ENCODE peak calls at places on chromosomes 11 and 22, in eight cellular contexts. Q is left ventricle myocardium inferior; B is HAP-1; F is pancreas; W is CD4-positive, CD25-positive, alpha-beta regulatory T cell; V is IMR-90; T is endothelial cell of umbilical vein; A is heart left ventricle. Y is an unnamed sample.

GRCh38 chr22:21760640-21761039 is 25.0 kb upstream of the YPEL1 start:
- DNase-seq in Q (no peak), B (no peak), F (no peak), W (no peak), V (peak; percentile 98), T (no peak), A (no peak), Y (no peak)

GRCh38 chr22:22745225-22746060 is 101.0 kb downstream of the GGTLC2 start:
- DNase-seq in Q (no peak), B (no peak), F (peak; percentile 49), W (peak; percentile 50), V (peak; percentile 19), T (no peak), A (no peak), Y (no peak)

GRCh38 chr22:39818050-39818449 is 75.5 kb downstream of the ENTHD1 start:
- DNase-seq in Q (no peak), B (no peak), F (no peak), W (no peak), V (peak; percentile 50), T (no peak), A (no peak), Y (no peak)

GRCh38 chr11:95571861-95572260 is 217.7 kb downstream of the FAM76B start:
- DNase-seq in Q (no peak), B (no peak), F (no peak), W (no peak), V (no peak), T (no peak), A (no peak), Y (no peak)

GRCh38 chr22:29095459-29095858 is 22.6 kb downstream of the KREMEN1 start:
- DNase-seq in Q (no peak), B (no peak), F (no peak), W (no peak), V (no peak), T (no peak), A (no peak), Y (no peak)

GRCh38 chr11:47358731-47359051 is 6.2 kb upstream of the MYBPC3 start:
- DNase-seq in Q (no peak), B (no peak), F (no peak), W (no peak), V (no peak), T (no peak), A (no peak), Y (no peak)

GRCh38 chr22:28014141-28015055 is 95.3 kb upstream of the PITPNB start:
- DNase-seq in Q (peak; percentile 7), B (no peak), F (no peak), W (no peak), V (no peak), T (no peak), A (peak; percentile 58), Y (no peak)

GRCh38 chr11:99241059-99241458 is 220.3 kb downstream of the CNTN5 start:
- DNase-seq in Q (no peak), B (no peak), F (no peak), W (no peak), V (no peak), T (no peak), A (no peak), Y (no peak)

GRCh38 chr11:38173671-38174070 is 1575.6 kb upstream of the RAG2 start:
- DNase-seq in Q (no peak), B (no peak), F (no peak), W (no peak), V (no peak), T (no peak), A (no peak), Y (no peak)

GRCh38 chr22:45064313-45065268 is 54.8 kb upstream of the PHF21B start:
- DNase-seq in Q (no peak), B (no peak), F (no peak), W (peak; percentile 5), V (peak; percentile 87), T (no peak), A (no peak), Y (no peak)

GRCh38 chr11:944711-945470 is 19.2 kb downstream of the AP2A2 start:
- DNase-seq in Q (no peak), B (peak; percentile 83), F (no peak), W (no peak), V (peak; percentile 45), T (no peak), A (peak; percentile 27), Y (no peak)

GRCh38 chr11:13868710-13869403 is 93.7 kb upstream of the SPON1 start:
- DNase-seq in Q (no peak), B (no peak), F (no peak), W (peak; percentile 83), V (no peak), T (no peak), A (no peak), Y (no peak)

GRCh38 chr11:128506384-128506783 is 81.0 kb downstream of the ETS1 start:
- DNase-seq in Q (no peak), B (no peak), F (no peak), W (no peak), V (no peak), T (no peak), A (no peak), Y (no peak)

GRCh38 chr22:23822101-23822671 is 16.6 kb downstream of the DERL3 start:
- DNase-seq in Q (no peak), B (no peak), F (no peak), W (no peak), V (no peak), T (no peak), A (peak; percentile 42), Y (no peak)

GRCh38 chr11:28963189-28963588 is 855.0 kb downstream of the METTL15 start:
- DNase-seq in Q (no peak), B (no peak), F (no peak), W (no peak), V (peak; percentile 83), T (no peak), A (no peak), Y (no peak)

GRCh38 chr11:48064306-48064705 is 83.9 kb downstream of the PTPRJ start:
- DNase-seq in Q (no peak), B (no peak), F (no peak), W (no peak), V (peak; percentile 80), T (peak; percentile 31), A (no peak), Y (no peak)

GRCh38 chr11:123494195-123495050 is 64.4 kb downstream of the GRAMD1B start:
- DNase-seq in Q (no peak), B (no peak), F (no peak), W (no peak), V (peak; percentile 69), T (no peak), A (no peak), Y (no peak)

GRCh38 chr11:130022799-130023198 is 20.2 kb upstream of the PRDM10 start:
- DNase-seq in Q (no peak), B (no peak), F (no peak), W (no peak), V (no peak), T (no peak), A (no peak), Y (no peak)

GRCh38 chr11:78082146-78082545 is 2.5 kb upstream of the NDUFC2 start:
- DNase-seq in Q (no peak), B (no peak), F (no peak), W (no peak), V (no peak), T (no peak), A (no peak), Y (no peak)

GRCh38 chr22:46348099-46348695 is 12.7 kb downstream of the TRMU start:
- DNase-seq in Q (no peak), B (no peak), F (no peak), W (no peak), V (no peak), T (no peak), A (peak; percentile 57), Y (no peak)

GRCh38 chr11:2649848-2650247 is 49.9 kb downstream of the KCNQ1OT1 start:
- DNase-seq in Q (no peak), B (no peak), F (no peak), W (no peak), V (no peak), T (no peak), A (no peak), Y (no peak)

GRCh38 chr11:2650343-2650867 is 49.4 kb downstream of the KCNQ1OT1 start:
- DNase-seq in Q (no peak), B (no peak), F (no peak), W (no peak), V (no peak), T (no peak), A (no peak), Y (no peak)

GRCh38 chr11:2647953-2648352 is 51.8 kb downstream of the KCNQ1OT1 start:
- DNase-seq in Q (no peak), B (no peak), F (no peak), W (no peak), V (no peak), T (no peak), A (no peak), Y (no peak)

GRCh38 chr11:2651054-2651617 is 48.7 kb downstream of the KCNQ1OT1 start:
- DNase-seq in Q (no peak), B (no peak), F (no peak), W (no peak), V (no peak), T (no peak), A (no peak), Y (no peak)

GRCh38 chr11:2649400-2649799 is 50.4 kb downstream of the KCNQ1OT1 start:
- DNase-seq in Q (no peak), B (no peak), F (no peak), W (no peak), V (no peak), T (no peak), A (no peak), Y (no peak)
- H3K9me3 ChIP-seq in Q (peaks cover 100% of the 10 kb centered on the region), B (no peaks in the 10 kb centered on the region), F (no peaks in the 10 kb centered on the region), W (peaks cover 47% of the 10 kb centered on the region), V (peaks cover 72% of the 10 kb centered on the region), T (peaks cover 8% of the 10 kb centered on the region), A (no peaks in the 10 kb centered on the region), Y (peaks cover 8% of the 10 kb centered on the region)

GRCh38 chr22:47361247-47361646 is 598.8 kb downstream of the TBC1D22A start:
- DNase-seq in Q (no peak), B (no peak), F (no peak), W (no peak), V (no peak), T (no peak), A (no peak), Y (no peak)
- H3K9me3 ChIP-seq in Q (peaks cover 46% of the 10 kb centered on the region), B (no peaks in the 10 kb centered on the region), F (no peaks in the 10 kb centered on the region), W (peaks cover 6% of the 10 kb centered on the region), V (no peaks in the 10 kb centered on the region), T (no peaks in the 10 kb centered on the region), A (no peaks in the 10 kb centered on the region), Y (no peaks in the 10 kb centered on the region)

DNA sequence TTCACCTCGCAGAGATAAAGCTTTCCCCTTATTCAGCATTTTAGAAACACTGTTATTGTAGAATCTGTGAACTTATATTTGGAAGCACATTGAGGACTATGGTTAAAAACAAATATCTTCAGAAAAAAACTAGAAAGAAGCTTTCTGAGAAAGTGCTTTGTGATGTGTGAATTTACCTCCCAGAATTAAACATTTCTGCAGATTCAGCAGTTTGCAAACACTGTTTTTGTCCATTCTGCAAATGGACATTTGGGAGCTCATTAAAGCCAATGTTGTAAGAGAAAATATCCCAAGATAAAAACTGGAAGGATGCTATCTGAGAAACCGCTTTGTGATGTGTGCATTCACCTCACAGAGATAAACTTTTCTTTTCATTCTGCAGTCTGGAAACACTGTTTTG is 272.7 kb downstream of the OR4A5 start:
- DNase-seq in Q (no peak), B (no peak), F (no peak), W (no peak), V (no peak), T (no peak), A (no peak), Y (no peak)
- H3K9me3 ChIP-seq in Q (peaks cover 100% of the 10 kb centered on the region), B (no peaks in the 10 kb centered on the region), F (peaks cover 3% of the 10 kb centered on the region), W (peaks cover 72% of the 10 kb centered on the region), V (no peaks in the 10 kb centered on the region), T (peaks cover 4% of the 10 kb centered on the region), A (peaks cover 9% of the 10 kb centered on the region), Y (no peaks in the 10 kb centered on the region)

GRCh38 chr22:48884292-48884691 is 943.4 kb downstream of the BRD1 start:
- DNase-seq in Q (peak; percentile 1), B (no peak), F (no peak), W (no peak), V (no peak), T (no peak), A (no peak), Y (no peak)
- H3K9me3 ChIP-seq in Q (no peaks in the 10 kb centered on the region), B (no peaks in the 10 kb centered on the region), F (no peaks in the 10 kb centered on the region), W (no peaks in the 10 kb centered on the region), V (peaks cover 51% of the 10 kb centered on the region), T (peaks cover 7% of the 10 kb centered on the region), A (no peaks in the 10 kb centered on the region), Y (no peaks in the 10 kb centered on the region)

Y was measured in T-helper 17 cell.